ENCODE peak calls at places on chromosome 9, in four cellular contexts. X is body of pancreas, Z is testis, J is heart right ventricle. B is an unnamed sample.

GRCh38 chr9:37512439-37512838 is 26.7 kb downstream of the POLR1E start:
- DNase-seq in J (no peak), Z (no peak), X (no peak), B (no peak)

GRCh38 chr9:27117489-27118135 is 8.6 kb downstream of the TEK start:
- DNase-seq in Z (no peak), J (peak), X (peak), B (no peak)

GRCh38 chr9:129464972-129465833 is 155.7 kb downstream of the C9orf50 start:
- DNase-seq in Z (peak), J (peak), X (no peak), B (peak)

GRCh38 chr9:134441227-134442086 is 115.2 kb downstream of the RXRA start:
- DNase-seq in X (no peak), J (peak), Z (no peak), B (no peak)

GRCh38 chr9:98178874-98179850 is 13.3 kb downstream of the CORO2A start:
- DNase-seq in J (no peak), X (no peak), Z (no peak), B (no peak)

GRCh38 chr9:71675129-71675856 is 93.0 kb downstream of the CEMIP2 start:
- DNase-seq in X (no peak), Z (no peak), J (no peak), B (no peak)

GRCh38 chr9:97772145-97772544 is 75.0 kb upstream of the XPA start:
- DNase-seq in X (no peak), Z (no peak), J (no peak), B (no peak)

GRCh38 chr9:4740623-4741364 is at the start of gene AK3:
- DNase-seq in X (peak), J (peak), Z (peak), B (peak)

GRCh38 chr9:133306242-133307194 is 29.5 kb downstream of the SURF6 start:
- DNase-seq in Z (no peak), J (no peak), X (no peak), B (no peak)

GRCh38 chr9:116506685-116507084 is 180.4 kb upstream of the TRIM32 start:
- DNase-seq in Z (no peak), X (no peak), J (no peak), B (no peak)

GRCh38 chr9:137189297-137190295 is 1.1 kb downstream of the SSNA1 start:
- DNase-seq in Z (no peak), X (peak), J (no peak), B (no peak)

GRCh38 chr9:118059520-118060278 is 355.5 kb downstream of the TLR4 start:
- DNase-seq in J (no peak), Z (peak), X (no peak), B (peak)

GRCh38 chr9:134844821-134845220 is 35.8 kb upstream of the FCN2 start:
- DNase-seq in X (no peak), Z (no peak), J (no peak), B (no peak)

GRCh38 chr9:14306188-14306587 is 7.8 kb downstream of the NFIB start:
- DNase-seq in J (no peak), X (no peak), Z (no peak), B (no peak)

GRCh38 chr9:111992523-111992922 is 95.9 kb downstream of the UGCG start:
- DNase-seq in Z (no peak), X (no peak), J (no peak), B (no peak)

GRCh38 chr9:137486545-137487453 is 27.7 kb upstream of the NSMF start:
- DNase-seq in X (no peak), J (no peak), Z (no peak), B (no peak)

GRCh38 chr9:135087899-135088347 is 455 bp downstream of the OLFM1 start:
- DNase-seq in J (no peak), X (no peak), Z (no peak), B (no peak)

GRCh38 chr9:336039-336438 is 121.4 kb downstream of the DOCK8 start:
- DNase-seq in Z (no peak), J (no peak), X (peak), B (no peak)

GRCh38 chr9:106643211-106643930 is 219.6 kb upstream of the ZNF462 start:
- DNase-seq in J (no peak), X (no peak), Z (no peak), B (no peak)

GRCh38 chr9:33106827-33107621 is 30.6 kb upstream of the SMU1 start:
- DNase-seq in Z (peak), X (peak), J (peak), B (no peak)

GRCh38 chr9:136994885-136995224 is 1.5 kb downstream of the CLIC3 start:
- DNase-seq in Z (no peak), X (no peak), J (no peak), B (no peak)

GRCh38 chr9:109449036-109449798 is 48.9 kb downstream of the PTPN3 start:
- DNase-seq in X (no peak), Z (no peak), J (no peak), B (no peak)

GRCh38 chr9:127347831-127348699 is 48.9 kb upstream of the SLC2A8 start:
- DNase-seq in Z (no peak), J (no peak), X (peak), B (no peak)

GRCh38 chr9:115730845-115731244 is 422.7 kb upstream of the PAPPA start:
- DNase-seq in X (no peak), J (no peak), Z (no peak), B (no peak)

GRCh38 chr9:11149065-11149464 is 536.3 kb upstream of the PTPRD start:
- DNase-seq in X (no peak), J (no peak), Z (peak), B (no peak)

GRCh38 chr9:1253098-1253979 is 203.2 kb downstream of the DMRT2 start:
- DNase-seq in Z (no peak), J (no peak), X (no peak), B (no peak)

GRCh38 chr9:6047020-6047419 is 31.6 kb upstream of the RANBP6 start:
- DNase-seq in X (no peak), Z (no peak), J (no peak), B (no peak)

GRCh38 chr9:135582966-135583685 is 21.6 kb downstream of the PAEP start:
- DNase-seq in J (no peak), X (no peak), Z (peak), B (no peak)

GRCh38 chr9:127386981-127387380 is 10.0 kb upstream of the SLC2A8 start:
- DNase-seq in Z (no peak), J (no peak), X (no peak), B (no peak)

GRCh38 chr9:37324261-37324683 is 98.2 kb upstream of the GRHPR start:
- DNase-seq in X (no peak), J (no peak), Z (no peak), B (no peak)

GRCh38 chr9:90393355-90394152 is 249.1 kb downstream of the DIRAS2 start:
- DNase-seq in J (no peak), X (peak), Z (no peak), B (no peak)

GRCh38 chr9:120850315-120850714 is 7.6 kb upstream of the PSMD5 start:
- DNase-seq in J (no peak), X (no peak), Z (no peak), B (no peak)

GRCh38 chr9:112166176-112167140 is 8.6 kb downstream of the SUSD1 start:
- DNase-seq in J (no peak), Z (no peak), X (peak), B (peak)

GRCh38 chr9:113187935-113188595 is 33.0 kb downstream of the FKBP15 start:
- DNase-seq in Z (peak), J (no peak), X (peak), B (peak)
- H3K4me3 ChIP-seq in Z (no peak), J (no peak), X (no peak), B (no peak)

GRCh38 chr9:93169444-93169843 is 14.5 kb upstream of the WNK2 start:
- DNase-seq in J (no peak), X (no peak), Z (no peak), B (no peak)

GRCh38 chr9:93168581-93168980 is 15.4 kb upstream of the WNK2 start:
- DNase-seq in X (peak), J (no peak), Z (no peak), B (no peak)

GRCh38 chr9:93171261-93171660 is 12.7 kb upstream of the WNK2 start:
- DNase-seq in X (no peak), Z (no peak), J (no peak), B (no peak)

GRCh38 chr9:93172646-93173364 is 11.1 kb upstream of the WNK2 start:
- DNase-seq in J (no peak), Z (no peak), X (no peak), B (no peak)

GRCh38 chr9:93170571-93170970 is 13.4 kb upstream of the WNK2 start:
- DNase-seq in Z (no peak), J (no peak), X (no peak), B (no peak)
- H3K4me3 ChIP-seq in Z (no peak), J (no peak), X (no peak), B (no peak)

GRCh38 chr9:78707080-78707479 is 410.2 kb downstream of the PSAT1 start:
- DNase-seq in X (no peak), J (no peak), Z (no peak), B (no peak)
- H3K4me3 ChIP-seq in X (no peak), J (no peak), Z (no peak), B (no peak)

GRCh38 chr9:124286292-124286931 is 28.7 kb downstream of the NEK6 start:
- DNase-seq in X (peak), J (no peak), Z (no peak), B (no peak)
- H3K4me3 ChIP-seq in X (no peak), J (no peak), Z (no peak), B (no peak)

DNA sequence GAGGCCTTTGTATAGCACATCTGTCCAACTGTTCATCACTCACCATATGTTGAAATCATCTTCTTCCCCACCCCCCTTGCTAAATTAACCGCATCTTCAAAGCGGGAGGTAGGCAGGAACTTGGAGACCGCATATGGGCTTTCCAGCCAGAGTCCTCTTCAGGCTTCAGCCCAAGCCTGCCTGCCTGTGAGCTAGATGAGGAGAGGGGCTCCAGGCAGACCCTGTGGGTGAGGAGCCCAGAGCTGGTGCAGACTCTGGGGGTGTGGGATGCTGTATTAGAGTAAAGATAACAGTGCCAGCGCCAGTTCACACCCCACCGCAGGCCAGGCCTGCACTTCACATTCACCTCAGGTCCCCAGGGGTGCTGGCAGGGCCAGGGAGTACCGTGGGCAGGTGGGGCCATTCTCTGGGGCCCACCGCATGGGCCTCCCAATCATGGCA is 16.2 kb downstream of the PRRC2B start:
- DNase-seq in X (no peak), Z (no peak), J (no peak), B (no peak)
- H3K4me3 ChIP-seq in X (no peak), Z (no peak), J (no peak), B (no peak)

GRCh38 chr9:99296375-99296951 is 74.4 kb downstream of the SEC61B start:
- DNase-seq in Z (peak), X (no peak), J (peak), B (no peak)

GRCh38 chr9:99300603-99301002 is 78.5 kb downstream of the SEC61B start:
- DNase-seq in J (no peak), Z (no peak), X (no peak), B (no peak)

GRCh38 chr9:99298660-99299059 is 76.6 kb downstream of the SEC61B start:
- DNase-seq in Z (no peak), X (no peak), J (no peak), B (no peak)

GRCh38 chr9:99300103-99300439 is 78.0 kb downstream of the SEC61B start:
- DNase-seq in Z (no peak), X (no peak), J (no peak), B (no peak)

GRCh38 chr9:99299214-99300102 is 77.4 kb downstream of the SEC61B start:
- DNase-seq in Z (no peak), X (no peak), J (no peak), B (no peak)
- H3K4me3 ChIP-seq in Z (no peak), X (no peak), J (no peak), B (no peak)

DNA sequence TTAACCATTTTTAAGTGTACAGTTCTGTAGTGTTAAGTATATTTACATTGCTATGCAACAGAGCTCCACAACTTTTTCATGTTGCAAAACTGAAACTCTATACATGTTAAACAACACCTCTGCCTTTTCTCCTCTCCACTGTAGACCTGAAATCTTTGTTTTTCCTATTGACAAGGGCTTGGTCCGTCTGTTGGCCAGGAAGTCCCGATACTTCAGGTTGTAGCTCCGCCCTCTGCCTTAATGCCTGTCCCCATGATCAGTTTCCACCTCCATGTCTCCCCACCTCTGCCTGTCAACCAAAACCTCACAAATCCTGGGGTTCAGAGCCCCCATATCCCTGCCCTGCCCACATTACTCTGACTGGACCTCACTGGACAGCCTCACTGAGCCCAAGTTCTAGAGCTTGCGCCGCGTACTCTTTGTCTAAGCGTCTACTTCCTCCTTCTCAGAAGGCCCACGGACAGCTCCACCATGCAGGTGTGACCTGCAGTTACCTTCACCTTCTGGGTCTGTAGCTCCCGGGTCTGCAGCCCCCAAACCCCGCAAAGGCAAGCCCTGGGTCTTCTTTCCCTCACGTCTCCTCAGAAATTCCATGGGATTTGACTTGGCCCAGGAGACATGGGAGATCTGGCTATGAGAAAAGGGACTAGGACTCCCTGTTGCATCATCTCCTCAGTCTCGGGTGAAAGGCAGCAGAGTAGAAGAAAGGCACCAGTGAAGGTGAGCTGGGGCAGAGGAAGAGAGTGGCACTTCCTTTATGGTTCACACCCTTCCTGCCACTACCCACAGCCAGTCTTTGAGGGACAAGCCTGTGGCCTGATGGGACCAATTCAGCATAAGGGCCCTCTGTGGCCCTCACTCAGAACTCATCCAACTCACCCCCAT is 8.0 kb downstream of the GLIPR2 start:
- DNase-seq in Z (no peak), J (no peak), X (no peak), B (no peak)
- H3K4me3 ChIP-seq in Z (no peak), J (no peak), X (no peak), B (no peak)

GRCh38 chr9:114249424-114250234 is 73.3 kb upstream of the ORM1 start:
- DNase-seq in X (no peak), J (no peak), Z (no peak), B (no peak)
- H3K4me3 ChIP-seq in X (no peak), J (no peak), Z (no peak), B (peak)

GRCh38 chr9:9901624-9902023 is 711.2 kb downstream of the PTPRD start:
- DNase-seq in X (no peak), J (no peak), Z (no peak), B (no peak)

DNA sequence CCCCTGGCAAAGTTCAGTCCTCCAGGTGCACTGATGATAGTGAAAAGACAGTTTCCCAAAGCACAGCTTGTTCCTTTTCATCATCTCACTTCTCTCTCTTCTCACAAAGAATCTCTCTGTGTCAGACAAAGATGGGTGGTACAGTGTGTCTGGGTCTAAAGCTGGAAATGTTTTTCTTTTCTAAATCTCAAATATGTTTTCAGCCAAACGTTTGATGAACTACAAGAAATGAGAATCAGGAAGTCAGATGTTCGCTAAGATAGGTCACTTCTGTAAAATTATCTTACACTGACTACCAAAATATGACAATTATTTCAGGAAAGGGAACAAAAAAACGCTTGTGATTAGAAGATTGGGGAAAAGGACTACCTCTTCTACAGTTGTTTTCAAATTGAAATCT is 708.8 kb downstream of the PTPRD start:
- DNase-seq in X (no peak), Z (no peak), J (no peak), B (no peak)
- H3K4me3 ChIP-seq in X (no peak), Z (no peak), J (no peak), B (no peak)

GRCh38 chr9:132245465-132245864 is 83.6 kb downstream of the NTNG2 start:
- DNase-seq in X (no peak), Z (no peak), J (no peak), B (no peak)
- H3K4me3 ChIP-seq in X (no peak), Z (no peak), J (no peak), B (no peak)

B was measured in tibial nerve.